ENCODE peak calls at places on chromosomes 3 and 15, in eight cellular contexts. W is right atrium auricular region, C is BJ, Z is psoas muscle, R is IMR-90, J is colonic mucosa, E is suprapubic skin, A is sigmoid colon. U is an unnamed sample.

GRCh38 chr15:92332125-92332899 is 61.4 kb upstream of the ST8SIA2 start:
- DNase-seq in R (no peak), C (no peak), E (no peak), W (no peak), A (no peak), J (no peak), Z (no peak), U (no peak)

GRCh38 chr3:50242778-50243551 is 7.0 kb downstream of the GNAI2 start:
- DNase-seq in J (peak), E (no peak), W (peak), A (peak), Z (peak), R (peak), C (no peak), U (no peak)

GRCh38 chr15:66936115-66936863 is 129.1 kb upstream of the SMAD3 start:
- DNase-seq in J (no peak), E (peak), A (peak), Z (peak), W (no peak), R (peak), C (peak), U (no peak)

GRCh38 chr3:122415104-122415744 is 638 bp downstream of the WDR5B start:
- DNase-seq in Z (peak), C (no peak), R (peak), E (no peak), W (no peak), A (peak), J (peak), U (no peak)

GRCh38 chr15:62163847-62164499 is 1.1 kb downstream of the C2CD4B start:
- DNase-seq in C (no peak), Z (no peak), W (no peak), A (no peak), J (no peak), R (no peak), E (no peak), U (no peak)

GRCh38 chr3:188627652-188628051 is 473.7 kb downstream of the LPP start:
- DNase-seq in A (no peak), E (no peak), C (peak), Z (no peak), J (no peak), R (peak), W (no peak), U (no peak)

GRCh38 chr3:100425321-100425720 is 24.0 kb downstream of the LNP1 start:
- DNase-seq in R (no peak), C (no peak), A (no peak), Z (no peak), J (no peak), E (no peak), W (no peak), U (no peak)

GRCh38 chr3:60303160-60303559 is 948.1 kb downstream of the FHIT start:
- DNase-seq in W (no peak), J (no peak), A (no peak), R (peak), E (no peak), C (no peak), Z (no peak), U (no peak)

GRCh38 chr3:151230644-151231043 is 27.6 kb upstream of the GPR171 start:
- DNase-seq in E (no peak), A (no peak), Z (no peak), C (no peak), R (no peak), W (no peak), J (no peak), U (no peak)

GRCh38 chr3:111715911-111716523 is 120.9 kb upstream of the ZBED2 start:
- DNase-seq in R (peak), E (peak), Z (no peak), W (no peak), J (peak), A (no peak), C (no peak), U (no peak)

GRCh38 chr3:100210777-100211145 is 50.0 kb upstream of the TBC1D23 start:
- DNase-seq in Z (no peak), R (peak), C (peak), W (no peak), J (no peak), E (no peak), A (no peak), U (no peak)

GRCh38 chr15:29107971-29108645 is 161.5 kb downstream of the NSMCE3 start:
- DNase-seq in R (no peak), Z (peak), C (no peak), A (no peak), J (no peak), W (no peak), E (no peak), U (no peak)

GRCh38 chr3:136152176-136152843 is 43.8 kb downstream of the MSL2 start:
- DNase-seq in W (no peak), R (no peak), A (no peak), E (no peak), C (no peak), J (no peak), Z (no peak), U (no peak)

GRCh38 chr3:147934316-147935188 is 525.4 kb downstream of the ZIC1 start:
- DNase-seq in C (no peak), R (no peak), W (no peak), Z (no peak), A (no peak), E (no peak), J (no peak), U (no peak)

GRCh38 chr3:104673981-104674380 is 692.7 kb upstream of the ALCAM start:
- DNase-seq in W (no peak), R (peak), J (no peak), Z (no peak), C (no peak), A (no peak), E (no peak), U (no peak)

GRCh38 chr15:49058559-49058958 is 12.3 kb upstream of the SECISBP2L start:
- DNase-seq in J (no peak), C (no peak), A (no peak), W (no peak), Z (no peak), E (no peak), R (no peak), U (no peak)

GRCh38 chr15:80418892-80419537 is 14.8 kb downstream of the ARNT2 start:
- DNase-seq in C (no peak), J (no peak), E (no peak), A (no peak), Z (no peak), R (peak), W (no peak), U (no peak)

GRCh38 chr15:63372753-63373152 is 8.9 kb downstream of the CA12 start:
- DNase-seq in C (no peak), A (peak), R (peak), E (no peak), W (no peak), Z (no peak), J (no peak), U (no peak)

GRCh38 chr3:30353711-30354467 is 252.5 kb upstream of the TGFBR2 start:
- DNase-seq in C (no peak), Z (no peak), W (no peak), E (no peak), J (no peak), R (no peak), A (no peak), U (no peak)

GRCh38 chr3:43759297-43759782 is 68.6 kb downstream of the ABHD5 start:
- DNase-seq in R (peak), A (no peak), J (no peak), C (peak), Z (peak), W (no peak), E (no peak), U (no peak)

GRCh38 chr15:91562698-91563097 is 290.8 kb upstream of the SLCO3A1 start:
- DNase-seq in C (no peak), E (no peak), R (no peak), A (no peak), Z (no peak), W (no peak), J (no peak), U (no peak)

GRCh38 chr15:80587816-80588456 is 107.2 kb upstream of the ABHD17C start:
- DNase-seq in Z (no peak), R (peak), A (peak), C (no peak), E (no peak), J (no peak), W (no peak), U (no peak)

GRCh38 chr3:160106905-160107861 is 118.0 kb upstream of the C3orf80 start:
- DNase-seq in Z (no peak), R (no peak), J (peak), E (no peak), A (no peak), C (no peak), W (no peak), U (no peak)

GRCh38 chr3:72004749-72005292 is 219.9 kb upstream of the PROK2 start:
- DNase-seq in A (no peak), J (no peak), R (peak), C (no peak), W (no peak), Z (no peak), E (no peak), U (no peak)

GRCh38 chr3:104437891-104438290 is 928.8 kb upstream of the ALCAM start:
- DNase-seq in J (no peak), W (no peak), A (no peak), C (no peak), R (peak), E (no peak), Z (no peak), U (no peak)

GRCh38 chr15:78059110-78059839 is 18.2 kb downstream of the TBC1D2B start:
- DNase-seq in Z (no peak), E (no peak), W (no peak), J (no peak), C (no peak), R (peak), A (no peak), U (no peak)

GRCh38 chr15:69838951-69839350 is 258.8 kb downstream of the TLE3 start:
- DNase-seq in E (no peak), Z (no peak), A (no peak), C (no peak), J (no peak), W (no peak), R (no peak), U (no peak)

GRCh38 chr3:21237638-21238037 is 513.4 kb downstream of the ZNF385D start:
- DNase-seq in W (no peak), E (no peak), C (no peak), R (no peak), Z (no peak), J (no peak), A (no peak), U (no peak)

GRCh38 chr15:26882112-26882511 is 15.2 kb downstream of the GABRA5 start:
- DNase-seq in A (no peak), E (no peak), W (no peak), J (no peak), C (no peak), R (no peak), Z (no peak), U (no peak)

GRCh38 chr3:105827959-105828358 is 40.9 kb downstream of the CBLB start:
- DNase-seq in J (peak), W (peak), C (no peak), A (peak), Z (peak), E (no peak), R (peak), U (no peak)

GRCh38 chr3:13853256-13853977 is 26.5 kb downstream of the WNT7A start:
- DNase-seq in R (no peak), Z (no peak), E (no peak), W (no peak), C (no peak), J (no peak), A (no peak), U (no peak)

GRCh38 chr3:16516695-16517481 is 3.4 kb upstream of the RFTN1 start:
- DNase-seq in A (no peak), R (peak), Z (peak), E (no peak), W (peak), C (no peak), J (no peak), U (no peak)

GRCh38 chr15:78207641-78208340 is 26.6 kb downstream of the ACSBG1 start:
- DNase-seq in A (no peak), Z (no peak), W (peak), C (no peak), R (no peak), E (peak), J (peak), U (no peak)

GRCh38 chr3:124826703-124827102 is 60.5 kb downstream of the ITGB5 start:
- DNase-seq in W (no peak), A (peak), R (peak), E (no peak), Z (no peak), C (no peak), J (no peak), U (peak)

GRCh38 chr15:57248074-57248473 is 128.2 kb upstream of the CGNL1 start:
- DNase-seq in A (no peak), J (no peak), E (no peak), C (no peak), Z (no peak), R (no peak), W (no peak), U (no peak)

GRCh38 chr3:46692566-46692983 is 904 bp downstream of the ALS2CL start:
- DNase-seq in R (no peak), C (no peak), W (no peak), Z (peak), A (no peak), J (peak), E (peak), U (no peak)

GRCh38 chr3:197456271-197457091 is 99.3 kb downstream of the BDH1 start:
- DNase-seq in R (peak), E (peak), J (peak), A (peak), Z (peak), C (peak), W (peak), U (peak)

GRCh38 chr15:63079938-63080626 is 37.5 kb downstream of the TPM1 start:
- DNase-seq in A (no peak), W (no peak), Z (peak), J (no peak), E (no peak), R (peak), C (no peak), U (no peak)

DNA sequence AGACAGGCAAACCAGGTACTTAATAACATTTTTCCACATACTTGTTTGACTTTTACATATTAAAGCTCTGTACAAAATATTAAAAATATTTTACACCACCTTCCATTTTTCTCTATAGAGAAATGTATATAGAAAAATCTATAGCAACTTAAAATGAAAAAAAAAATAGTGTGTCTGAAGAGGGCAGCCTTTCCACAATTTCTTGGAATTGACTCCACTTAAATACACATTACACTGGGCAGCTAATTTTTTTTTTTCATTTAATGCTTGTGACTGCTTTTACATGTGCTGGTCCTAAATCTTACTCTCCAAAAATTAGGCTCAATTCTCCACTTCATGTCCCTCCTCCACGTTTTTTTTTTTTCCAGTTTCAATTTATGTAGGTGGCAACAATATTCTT is 427.0 kb upstream of the RBMS3 start:
- DNase-seq in E (no peak), J (no peak), C (no peak), A (no peak), W (no peak), Z (no peak), R (peak), U (no peak)
- TF ChIP-seq CTCF in E (no peak), J (no peak), C (peak), A (no peak), W (peak), Z (no peak), R (peak), U (no peak)

GRCh38 chr3:156483426-156483825 is 71.5 kb downstream of the SSR3 start:
- DNase-seq in J (no peak), Z (no peak), W (no peak), R (peak), A (no peak), E (no peak), C (peak), U (no peak)
- H3K4me3 ChIP-seq in J (no peak), Z (no peak), W (no peak), R (no peak), A (no peak), E (no peak), C (no peak), U (peak)

GRCh38 chr3:157493627-157494550 is 9.3 kb downstream of the VEPH1 start:
- DNase-seq in E (no peak), C (peak), Z (no peak), R (peak), A (no peak), W (no peak), J (no peak), U (no peak)
- TF ChIP-seq CTCF in E (no peak), C (peak), Z (peak), R (peak), A (no peak), W (peak), J (peak), U (peak)

GRCh38 chr3:31536417-31536991 is 3.8 kb downstream of the STT3B start:
- DNase-seq in C (no peak), A (no peak), W (no peak), E (no peak), J (no peak), Z (no peak), R (no peak), U (no peak)
- H3K4me3 ChIP-seq in C (no peak), A (no peak), W (no peak), E (no peak), J (no peak), Z (peak), R (no peak), U (peak)

DNA sequence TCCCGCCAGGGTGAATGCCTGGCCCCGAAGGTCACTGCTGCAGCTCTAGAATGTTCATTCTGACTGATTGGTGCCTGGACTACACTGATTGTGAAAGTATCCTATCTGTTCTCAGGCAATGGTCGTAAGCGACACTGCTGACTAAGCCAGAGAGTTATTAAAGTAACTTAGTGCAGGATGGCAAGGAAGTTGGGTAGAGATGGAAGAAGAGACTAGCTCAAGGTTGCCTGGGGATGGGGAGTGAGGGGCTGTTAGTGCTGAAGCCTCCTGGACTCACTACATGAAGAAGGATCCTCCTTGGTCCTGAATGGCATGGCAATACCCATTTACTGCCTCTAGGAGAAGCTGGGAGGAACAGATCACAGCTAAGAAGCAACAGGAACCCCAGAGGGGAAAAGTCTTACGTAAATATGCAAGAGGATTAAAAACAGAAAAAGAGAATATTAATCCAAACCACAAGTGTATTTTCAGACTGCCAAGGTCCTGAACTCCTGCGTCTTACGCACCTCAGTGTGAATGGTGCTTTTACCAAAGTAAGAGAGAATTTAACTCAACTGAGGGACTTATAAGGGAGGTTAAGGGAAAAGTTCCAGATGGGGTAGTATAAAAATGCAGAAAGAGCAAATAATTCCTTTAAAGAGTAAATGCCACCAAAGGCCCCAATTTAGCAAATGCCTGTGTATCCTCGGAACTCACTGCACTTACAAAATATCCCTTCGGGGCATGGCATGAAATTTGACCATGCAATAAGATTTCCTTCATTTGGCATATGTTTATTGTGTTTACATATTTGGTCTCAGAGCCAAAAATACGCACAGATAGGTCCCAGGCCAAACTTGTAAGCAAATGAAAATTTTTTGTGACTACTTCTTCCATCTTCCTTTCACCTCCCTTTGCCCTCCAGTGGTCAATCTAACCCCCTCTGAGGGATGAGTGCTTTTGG is 64.0 kb upstream of the DGKG start:
- DNase-seq in J (no peak), W (no peak), A (no peak), R (peak), E (no peak), C (peak), Z (no peak), U (no peak)
- TF ChIP-seq CTCF in J (no peak), W (peak), A (no peak), R (peak), E (no peak), C (peak), Z (peak), U (peak)

GRCh38 chr3:177060492-177060891 is 136.8 kb downstream of the TBL1XR1 start:
- DNase-seq in Z (no peak), W (no peak), J (no peak), C (no peak), A (no peak), E (no peak), R (no peak), U (no peak)

GRCh38 chr3:177057768-177058167 is 139.5 kb downstream of the TBL1XR1 start:
- DNase-seq in W (no peak), R (peak), A (no peak), C (no peak), Z (no peak), E (no peak), J (no peak), U (no peak)

GRCh38 chr3:177055557-177056290 is 141.6 kb downstream of the TBL1XR1 start:
- DNase-seq in W (no peak), C (no peak), J (no peak), R (no peak), E (no peak), A (no peak), Z (no peak), U (no peak)

GRCh38 chr3:177058647-177059046 is 138.6 kb downstream of the TBL1XR1 start:
- DNase-seq in C (no peak), A (no peak), R (no peak), E (no peak), W (no peak), Z (no peak), J (no peak), U (no peak)

DNA sequence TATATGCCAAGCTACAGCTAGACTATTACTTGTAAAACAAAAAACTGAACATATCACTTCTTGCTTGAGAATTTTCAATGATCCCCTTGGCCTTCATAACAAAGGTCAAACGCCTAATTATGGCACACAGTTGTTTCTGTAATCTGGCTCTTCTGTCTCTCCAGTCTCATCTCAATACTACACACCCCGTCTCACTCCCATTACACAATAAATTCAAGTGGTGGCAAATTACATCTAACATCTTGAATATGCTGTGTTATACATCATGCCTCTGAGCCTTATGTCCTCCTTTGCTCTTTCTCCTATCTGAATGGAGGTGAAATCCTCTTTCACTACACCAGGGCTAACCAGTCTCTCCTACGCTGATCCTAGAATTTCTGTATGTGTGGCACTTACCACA is 140.4 kb downstream of the TBL1XR1 start:
- DNase-seq in E (no peak), W (no peak), A (no peak), R (no peak), Z (no peak), J (no peak), C (no peak), U (no peak)
- H3K4me3 ChIP-seq in E (no peak), W (no peak), A (no peak), R (no peak), Z (no peak), J (no peak), C (no peak), U (no peak)